ENCODE peak calls at places on chromosomes 1 and 21, in five cellular contexts. L is B cell, U is omental fat pad, X is ovary, P is choroid plexus epithelial cell. Q is an unnamed sample.

GRCh38 chr1:54474500-54475235 is 68.5 kb upstream of the SSBP3 start:
- DNase-seq in L (peak), U (no peak), X (peak), P (no peak), Q (no peak)

GRCh38 chr1:192573499-192573898 is 2.1 kb upstream of the RGS1 start:
- DNase-seq in L (peak), U (no peak), X (no peak), P (peak), Q (peak)

GRCh38 chr1:54499097-54500029 is 48.7 kb upstream of the ACOT11 start:
- DNase-seq in L (peak), U (no peak), X (peak), P (peak), Q (peak)

GRCh38 chr1:119449964-119450363 is 35.0 kb downstream of the HSD3B2 start:
- DNase-seq in L (peak), U (no peak), X (no peak), P (no peak), Q (no peak)

GRCh38 chr1:12457771-12458170 is 160.2 kb downstream of the DHRS3 start:
- DNase-seq in L (no peak), U (no peak), X (peak), P (no peak), Q (peak)

GRCh38 chr1:185016880-185017279 is 28.5 kb upstream of the RNF2 start:
- DNase-seq in L (no peak), U (no peak), X (no peak), P (peak), Q (peak)

GRCh38 chr1:50183734-50184133 is 75.0 kb downstream of the ELAVL4 start:
- DNase-seq in L (no peak), U (no peak), X (no peak), P (no peak), Q (no peak)

GRCh38 chr1:25676488-25676887 is 59.9 kb downstream of the MAN1C1 start:
- DNase-seq in L (no peak), U (no peak), X (no peak), P (no peak), Q (no peak)

GRCh38 chr21:32812035-32812434 is 40.5 kb upstream of the PAXBP1 start:
- DNase-seq in L (no peak), U (no peak), X (no peak), P (no peak), Q (peak)

GRCh38 chr21:44761011-44761729 is 40.5 kb downstream of the UBE2G2 start:
- DNase-seq in L (no peak), U (no peak), X (no peak), P (no peak), Q (no peak)

GRCh38 chr21:38831526-38832467 is 26.1 kb downstream of the ETS2 start:
- DNase-seq in L (peak), U (peak), X (peak), P (peak), Q (peak)

GRCh38 chr1:9699361-9699760 is 47.8 kb downstream of the PIK3CD start:
- DNase-seq in L (no peak), U (no peak), X (no peak), P (no peak), Q (no peak)

GRCh38 chr1:235624751-235625192 is 24.8 kb downstream of the GNG4 start:
- DNase-seq in L (no peak), U (no peak), X (peak), P (peak), Q (peak)

GRCh38 chr1:203455706-203456105 is 19.9 kb upstream of the PRELP start:
- DNase-seq in L (no peak), U (no peak), X (no peak), P (no peak), Q (no peak)

GRCh38 chr1:238648756-238649155 is 737.6 kb upstream of the CHRM3 start:
- DNase-seq in L (no peak), U (no peak), X (no peak), P (no peak), Q (no peak)

GRCh38 chr1:223503348-223503747 is 110.1 kb downstream of the CCDC185 start:
- DNase-seq in L (no peak), U (no peak), X (no peak), P (no peak), Q (no peak)

GRCh38 chr1:6026095-6026809 is 19.4 kb upstream of the KCNAB2 start:
- DNase-seq in L (peak), U (peak), X (peak), P (peak), Q (peak)

GRCh38 chr1:77193951-77194350 is 25.3 kb downstream of the PIGK start:
- DNase-seq in L (no peak), U (no peak), X (no peak), P (no peak), Q (no peak)

GRCh38 chr1:218990019-218990418 is 183.7 kb upstream of the LYPLAL1 start:
- DNase-seq in L (no peak), U (no peak), X (no peak), P (no peak), Q (no peak)

GRCh38 chr21:15343066-15343465 is 278.3 kb upstream of the NRIP1 start:
- DNase-seq in L (no peak), U (no peak), X (no peak), P (peak), Q (peak)

GRCh38 chr1:247077768-247078314 is 770 bp downstream of the ZNF670 start:
- DNase-seq in L (no peak), U (no peak), X (no peak), P (peak), Q (peak)

GRCh38 chr1:180181048-180181447 is 26.4 kb downstream of the QSOX1 start:
- DNase-seq in L (no peak), U (no peak), X (no peak), P (peak), Q (no peak)

GRCh38 chr1:2446394-2446793 is 29.7 kb upstream of the PLCH2 start:
- DNase-seq in L (no peak), U (no peak), X (no peak), P (peak), Q (no peak)

GRCh38 chr1:54667797-54668196 is 26.2 kb downstream of the MROH7 start:
- DNase-seq in L (no peak), U (no peak), X (no peak), P (no peak), Q (no peak)

GRCh38 chr1:159936284-159936904 is 9.0 kb downstream of the IGSF9 start:
- DNase-seq in L (peak), U (peak), X (peak), P (peak), Q (peak)
- TF ChIP-seq CTCF in L (peak), U (peak), X (peak), P (peak), Q (peak)

GRCh38 chr1:1308756-1309524 is 543 bp downstream of the PUSL1 start:
- DNase-seq in L (peak), U (no peak), X (no peak), P (no peak), Q (no peak)

GRCh38 chr1:1309525-1310385 is 1.4 kb downstream of the PUSL1 start:
- DNase-seq in L (no peak), U (no peak), X (no peak), P (no peak), Q (no peak)

GRCh38 chr1:1306661-1307260 is 969 bp downstream of the ACAP3 start:
- DNase-seq in L (no peak), U (no peak), X (no peak), P (no peak), Q (no peak)

GRCh38 chr1:1307261-1307907 is 346 bp downstream of the ACAP3 start:
- DNase-seq in L (no peak), U (no peak), X (no peak), P (no peak), Q (no peak)

GRCh38 chr1:1307908-1308755 is at the start of the genes ACAP3 and PUSL1:
- DNase-seq in L (peak), U (peak), X (peak), P (peak), Q (peak)
- TF ChIP-seq CTCF in L (no peak), U (no peak), X (peak), P (no peak), Q (no peak)

GRCh38 chr1:16900771-16901170 is 5.0 kb downstream of the RNU1-2 start:
- DNase-seq in L (peak), U (no peak), X (no peak), P (peak), Q (peak)
- TF ChIP-seq CTCF in L (no peak), U (no peak), X (no peak), P (peak), Q (peak)

DNA sequence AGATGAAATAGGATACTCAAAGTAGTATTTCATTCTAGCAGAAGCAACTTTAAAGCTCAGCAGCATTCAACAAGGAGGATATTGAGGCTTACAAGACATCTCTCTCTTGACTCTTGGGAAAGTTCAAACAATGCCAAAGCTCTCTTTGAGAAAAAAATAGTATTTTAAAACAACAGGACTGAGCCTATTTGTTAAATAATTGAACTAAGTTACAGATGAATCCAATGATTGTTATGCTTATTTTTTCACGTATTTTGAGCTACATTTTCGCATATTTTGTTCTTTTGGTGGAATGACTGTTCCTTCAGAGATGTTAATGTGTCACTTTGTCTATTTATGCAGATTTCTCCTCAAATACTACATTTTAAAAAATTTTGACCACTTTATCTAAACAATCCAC is 200.7 kb downstream of the KCTD3 start:
- DNase-seq in L (no peak), U (no peak), X (no peak), P (no peak), Q (no peak)
- TF ChIP-seq CTCF in L (no peak), U (no peak), X (no peak), P (no peak), Q (no peak)

GRCh38 chr1:89994805-89995594 is at the start of gene ZNF326:
- DNase-seq in L (peak), U (peak), X (peak), P (peak), Q (peak)
- TF ChIP-seq CTCF in L (no peak), U (no peak), X (no peak), P (no peak), Q (no peak)

GRCh38 chr1:98260839-98261238 is 340.0 kb upstream of the DPYD start:
- DNase-seq in L (no peak), U (no peak), X (no peak), P (no peak), Q (no peak)
- TF ChIP-seq CTCF in L (no peak), U (no peak), X (no peak), P (no peak), Q (peak)

Q was measured in cardiac fibroblast.